ENCODE peak calls at places on chromosomes 6 and 20, in six cellular contexts. P is MCF 10A, T is choroid plexus epithelial cell, L is Calu3, I is NCI-H1694, G is AG10803. E is an unnamed sample.

GRCh38 chr6:26550250-26550993 is 12.3 kb downstream of the HMGN4 start:
- DNase-seq in P (peak; percentile 49), T (peak; percentile 54), L (peak; percentile 77), I (no peak), G (peak; percentile 40), E (peak; percentile 57)

GRCh38 chr6:134424131-134424794 is 106.4 kb upstream of the SGK1 start:
- DNase-seq in P (no peak), T (peak; percentile 38), L (no peak), I (no peak), G (peak; percentile 64), E (peak; percentile 65)

GRCh38 chr6:155328539-155329459 is 14.5 kb upstream of the TFB1M start:
- DNase-seq in P (no peak), T (no peak), L (peak; percentile 75), I (no peak), G (no peak), E (no peak)

GRCh38 chr6:13485923-13486557 is 1.4 kb downstream of the GFOD1 start:
- DNase-seq in P (peak; percentile 61), T (peak; percentile 48), L (peak; percentile 17), I (peak; percentile 23), G (peak; percentile 34), E (peak; percentile 29)

GRCh38 chr6:37657117-37657886 is 40.4 kb downstream of the MDGA1 start:
- DNase-seq in P (peak; percentile 93), T (peak; percentile 36), L (peak; percentile 80), I (no peak), G (no peak), E (peak; percentile 51)

GRCh38 chr6:137952247-137952646 is 85.2 kb downstream of the TNFAIP3 start:
- DNase-seq in P (no peak), T (no peak), L (no peak), I (no peak), G (no peak), E (no peak)

GRCh38 chr6:25296980-25297379 is 17.8 kb downstream of the CARMIL1 start:
- DNase-seq in P (no peak), T (no peak), L (no peak), I (no peak), G (peak; percentile 56), E (peak; percentile 68)

GRCh38 chr20:10540636-10541493 is 105.8 kb downstream of the SLX4IP start:
- DNase-seq in P (peak; percentile 83), T (peak; percentile 95), L (peak; percentile 8), I (no peak), G (peak; percentile 77), E (peak; percentile 93)

GRCh38 chr20:41003143-41003932 is 25.3 kb upstream of the TOP1 start:
- DNase-seq in P (peak; percentile 99), T (peak; percentile 99), L (peak; percentile 93), I (no peak), G (peak; percentile 96), E (peak; percentile 99)

GRCh38 chr6:107361568-107362270 is 97.6 kb downstream of the PDSS2 start:
- DNase-seq in P (no peak), T (peak; percentile 92), L (peak; percentile 37), I (no peak), G (peak; percentile 56), E (peak; percentile 64)

GRCh38 chr20:53344891-53345290 is 248.7 kb downstream of the ZNF217 start:
- DNase-seq in P (no peak), T (no peak), L (no peak), I (no peak), G (no peak), E (no peak)

GRCh38 chr20:22563062-22563965 is 21.1 kb downstream of the FOXA2 start:
- DNase-seq in P (no peak), T (no peak), L (no peak), I (no peak), G (no peak), E (no peak)

GRCh38 chr6:89315199-89315598 is at the start of gene GABRR2:
- DNase-seq in P (no peak), T (no peak), L (no peak), I (no peak), G (no peak), E (no peak)

GRCh38 chr20:62350098-62350628 is 16.9 kb downstream of the LAMA5 start:
- DNase-seq in P (peak; percentile 95), T (no peak), L (peak; percentile 98), I (no peak), G (no peak), E (no peak)

GRCh38 chr6:21527731-21528130 is 65.8 kb upstream of the SOX4 start:
- DNase-seq in P (no peak), T (no peak), L (no peak), I (no peak), G (no peak), E (no peak)

GRCh38 chr20:48933017-48933766 is 11.7 kb downstream of the ARFGEF2 start:
- DNase-seq in P (no peak), T (no peak), L (peak; percentile 13), I (no peak), G (no peak), E (no peak)

GRCh38 chr6:44441091-44441855 is 53.8 kb downstream of the CDC5L start:
- DNase-seq in P (no peak), T (no peak), L (no peak), I (no peak), G (no peak), E (no peak)

GRCh38 chr20:50689864-50690263 is 1.5 kb downstream of the RIPOR3 start:
- DNase-seq in P (no peak), T (peak; percentile 84), L (peak; percentile 64), I (no peak), G (peak; percentile 49), E (peak; percentile 65)

GRCh38 chr6:151400473-151400872 is 9.1 kb upstream of the ZBTB2 start:
- DNase-seq in P (no peak), T (peak; percentile 45), L (no peak), I (no peak), G (peak; percentile 74), E (peak; percentile 71)